ENCODE peak calls at places on chromosome 20, in six cellular contexts. J is WTC11; L is fibroblast of the conjunctiva; T is adrenal gland; A is neural crest cell; E is stimulated activated CD4-positive, alpha-beta T cell treated with anti-CD3 and anti-CD28 coated beads, Interleukin-4, amount 100 ng/mL, for 48 hours. Q is an unnamed sample.

GRCh38 chr20:39986231-39986904 is 702.7 kb downstream of the MAFB start:
- DNase-seq in T (peak; percentile 70), J (peak; percentile 31), E (no peak), A (peak; percentile 6), L (peak; percentile 52), Q (peak; percentile 31)

GRCh38 chr20:63782051-63782471 is 42.5 kb downstream of the SLC2A4RG start:
- DNase-seq in L (no peak), E (no peak), T (no peak), A (no peak), J (no peak), Q (no peak)

GRCh38 chr20:52103911-52104545 is 87.6 kb downstream of the ZFP64 start:
- DNase-seq in A (no peak), T (no peak), E (no peak), L (no peak), J (peak; percentile 68), Q (no peak)

GRCh38 chr20:3173582-3174441 is 463 bp upstream of the LZTS3 start:
- DNase-seq in L (peak; percentile 47), A (peak; percentile 94), E (peak; percentile 88), J (peak; percentile 96), T (peak; percentile 88), Q (peak; percentile 90)

GRCh38 chr20:6164421-6165341 is 41.9 kb upstream of the FERMT1 start:
- DNase-seq in L (no peak), E (no peak), J (no peak), T (peak; percentile 74), A (no peak), Q (no peak)

GRCh38 chr20:9180480-9181257 is 111.8 kb downstream of the PLCB4 start:
- DNase-seq in A (no peak), T (no peak), L (no peak), E (no peak), J (no peak), Q (no peak)

GRCh38 chr20:33657704-33658095 is 4.4 kb upstream of the C20orf144 start:
- DNase-seq in A (no peak), J (no peak), L (no peak), T (peak; percentile 24), E (no peak), Q (no peak)

GRCh38 chr20:58612021-58612700 is 38.9 kb upstream of the STX16 start:
- DNase-seq in E (no peak), A (no peak), J (no peak), T (no peak), L (no peak), Q (no peak)

GRCh38 chr20:44019638-44020335 is 105.1 kb downstream of the TOX2 start:
- DNase-seq in A (no peak), L (peak; percentile 17), J (no peak), E (no peak), T (no peak), Q (no peak)

GRCh38 chr20:33908351-33908750 is 85.4 kb upstream of the RALY start:
- DNase-seq in A (no peak), J (no peak), E (no peak), T (no peak), L (peak; percentile 27), Q (no peak)

GRCh38 chr20:34104059-34104458 is 8.0 kb downstream of the EIF2S2 start:
- DNase-seq in T (no peak), J (no peak), L (no peak), E (no peak), A (no peak), Q (no peak)

GRCh38 chr20:31721408-31722332 is 998 bp downstream of the BCL2L1 start:
- DNase-seq in E (peak; percentile 24), L (no peak), T (peak; percentile 40), J (peak; percentile 17), A (no peak), Q (no peak)

GRCh38 chr20:43191946-43192847 is 2.5 kb upstream of the PTPRT start:
- DNase-seq in J (peak; percentile 80), A (peak; percentile 24), E (peak; percentile 12), L (no peak), T (peak; percentile 19), Q (peak; percentile 32)